ENCODE peak calls at places on chromosome 9, in nine cellular contexts. Q is stimulated activated CD8-positive, alpha-beta memory T cell treated with anti-CD3 and anti-CD28 coated beads, Interleukin-15, amount 100 ng/mL, for 24 hours; S is HS-5; I is mucosa of descending colon; P is left ventricle myocardium inferior; W is H7; T is T follicular helper cell; G is CD8-positive, alpha-beta T cell; D is HCEC 1CT. O is an unnamed sample.

GRCh38 chr9:81754245-81754644 is 64.9 kb upstream of the TLE1 start:
- DNase-seq in Q (no peak), S (no peak), I (no peak), P (no peak), W (no peak), T (no peak), G (no peak), D (no peak), O (no peak)

GRCh38 chr9:114370985-114371335 is 16.8 kb downstream of the AKNA start:
- DNase-seq in Q (no peak), S (no peak), I (no peak), P (no peak), W (no peak), T (no peak), G (no peak), D (no peak), O (no peak)

GRCh38 chr9:93355827-93356226 is 95.7 kb upstream of the FAM120A start:
- DNase-seq in Q (no peak), S (no peak), I (no peak), P (no peak), W (no peak), T (no peak), G (no peak), D (no peak), O (no peak)

GRCh38 chr9:4066120-4066519 is 233.7 kb downstream of the GLIS3 start:
- DNase-seq in Q (no peak), S (no peak), I (no peak), P (no peak), W (peak), T (no peak), G (no peak), D (no peak), O (peak)

GRCh38 chr9:8733096-8733954 is 933.7 kb upstream of the DMAC1 start:
- DNase-seq in Q (no peak), S (no peak), I (peak), P (peak), W (peak), T (no peak), G (no peak), D (no peak), O (peak)

GRCh38 chr9:72185561-72185960 is 36.3 kb downstream of the GDA start:
- DNase-seq in Q (no peak), S (peak), I (no peak), P (no peak), W (no peak), T (no peak), G (no peak), D (peak), O (no peak)

GRCh38 chr9:136191549-136192286 is 13.2 kb downstream of the LHX3 start:
- DNase-seq in Q (no peak), S (no peak), I (no peak), P (no peak), W (peak), T (no peak), G (no peak), D (no peak), O (no peak)

GRCh38 chr9:129282308-129283211 is 104.5 kb upstream of the IER5L start:
- DNase-seq in Q (no peak), S (no peak), I (no peak), P (no peak), W (peak), T (no peak), G (no peak), D (no peak), O (no peak)

GRCh38 chr9:122816163-122816867 is 12.1 kb downstream of the PDCL start:
- DNase-seq in Q (no peak), S (no peak), I (peak), P (peak), W (no peak), T (peak), G (peak), D (no peak), O (no peak)

GRCh38 chr9:130264414-130265350 is 878 bp upstream of the HMCN2 start:
- DNase-seq in Q (no peak), S (no peak), I (no peak), P (no peak), W (no peak), T (no peak), G (no peak), D (no peak), O (no peak)

GRCh38 chr9:84744195-84744594 is 74.7 kb downstream of the NTRK2 start:
- DNase-seq in Q (no peak), S (no peak), I (no peak), P (no peak), W (no peak), T (no peak), G (no peak), D (no peak), O (no peak)

GRCh38 chr9:28563612-28564011 is 990.3 kb upstream of the C9orf72 start:
- DNase-seq in Q (no peak), S (no peak), I (no peak), P (no peak), W (no peak), T (no peak), G (no peak), D (no peak), O (no peak)

GRCh38 chr9:75488714-75489100 is 400.4 kb downstream of the OSTF1 start:
- DNase-seq in Q (no peak), S (no peak), I (no peak), P (no peak), W (no peak), T (no peak), G (no peak), D (no peak), O (no peak)

GRCh38 chr9:34035656-34036055 is 13.0 kb downstream of the UBAP2 start:
- DNase-seq in Q (no peak), S (no peak), I (no peak), P (no peak), W (no peak), T (no peak), G (no peak), D (no peak), O (no peak)

GRCh38 chr9:138022121-138022741 is 144.6 kb downstream of the CACNA1B start:
- DNase-seq in Q (no peak), S (no peak), I (peak), P (no peak), W (peak), T (no peak), G (no peak), D (no peak), O (peak)

GRCh38 chr9:101485873-101486692 is 47.6 kb upstream of the RNF20 start:
- DNase-seq in Q (no peak), S (no peak), I (peak), P (peak), W (peak), T (no peak), G (no peak), D (peak), O (peak)

GRCh38 chr9:21801683-21802417 is 586 bp upstream of the MTAP start:
- DNase-seq in Q (no peak), S (no peak), I (peak), P (peak), W (peak), T (no peak), G (no peak), D (peak), O (peak)

GRCh38 chr9:76744336-76744735 is 19.9 kb upstream of the PCA3 start:
- DNase-seq in Q (no peak), S (no peak), I (no peak), P (no peak), W (no peak), T (no peak), G (no peak), D (no peak), O (no peak)

GRCh38 chr9:32954642-32955041 is 46.8 kb downstream of the APTX start:
- DNase-seq in Q (no peak), S (peak), I (no peak), P (no peak), W (no peak), T (no peak), G (no peak), D (peak), O (no peak)

GRCh38 chr9:91825422-91825821 is 124.6 kb downstream of the ROR2 start:
- DNase-seq in Q (no peak), S (no peak), I (no peak), P (no peak), W (no peak), T (no peak), G (no peak), D (peak), O (no peak)

GRCh38 chr9:98438701-98439100 is 183.3 kb upstream of the TBC1D2 start:
- DNase-seq in Q (no peak), S (no peak), I (no peak), P (no peak), W (no peak), T (no peak), G (no peak), D (no peak), O (no peak)

GRCh38 chr9:134262035-134262434 is 64.2 kb upstream of the RXRA start:
- DNase-seq in Q (no peak), S (no peak), I (no peak), P (no peak), W (no peak), T (no peak), G (no peak), D (no peak), O (no peak)

GRCh38 chr9:136991993-136992818 is at the start of gene PAXX:
- DNase-seq in Q (peak), S (peak), I (peak), P (peak), W (peak), T (peak), G (peak), D (peak), O (peak)

GRCh38 chr9:107932036-107932435 is 442.5 kb upstream of the KLF4 start:
- DNase-seq in Q (no peak), S (peak), I (no peak), P (no peak), W (no peak), T (no peak), G (no peak), D (peak), O (no peak)

GRCh38 chr9:20340161-20340861 is 282.0 kb downstream of the MLLT3 start:
- DNase-seq in Q (no peak), S (no peak), I (no peak), P (no peak), W (peak), T (no peak), G (no peak), D (no peak), O (peak)

GRCh38 chr9:85715587-85715986 is 26.2 kb downstream of the AGTPBP1 start:
- DNase-seq in Q (no peak), S (no peak), I (no peak), P (no peak), W (no peak), T (no peak), G (no peak), D (no peak), O (no peak)

GRCh38 chr9:112286906-112287305 is 46.5 kb downstream of the PTBP3 start:
- DNase-seq in Q (no peak), S (no peak), I (no peak), P (no peak), W (no peak), T (no peak), G (no peak), D (no peak), O (no peak)

GRCh38 chr9:108517591-108518365 is 338.0 kb downstream of the ACTL7B start:
- DNase-seq in Q (no peak), S (no peak), I (no peak), P (no peak), W (no peak), T (no peak), G (no peak), D (no peak), O (no peak)

GRCh38 chr9:114224247-114224610 is 68.9 kb downstream of the COL27A1 start:
- DNase-seq in Q (no peak), S (peak), I (no peak), P (no peak), W (peak), T (no peak), G (no peak), D (peak), O (no peak)